ENCODE peak calls at places on chromosomes 5 and 9, in ten cellular contexts. One of them, this sample, is unnamed. For H3K36me3 and H3K9me3, the result is how much of the 10 kb centered on the place peaks cover.

GRCh38 chr5:98454904-98455303 is 318.6 kb upstream of the RGMB start:
- DNase-seq in stomach: no peak
- DNase-seq in IMR-90: peak
- DNase-seq in BE2C: no peak
- DNase-seq in heart right ventricle: no peak
- DNase-seq in cardiac muscle cell: no peak
- DNase-seq in breast epithelium: no peak
- DNase-seq in body of pancreas: no peak
- DNase-seq in vagina: no peak
- DNase-seq in left ventricle myocardium inferior: no peak
- DNase-seq in this sample: no peak

GRCh38 chr5:78496373-78496772 is 136.0 kb downstream of the SCAMP1 start:
- DNase-seq in stomach: peak
- DNase-seq in IMR-90: peak
- DNase-seq in BE2C: no peak
- DNase-seq in heart right ventricle: no peak
- DNase-seq in cardiac muscle cell: no peak
- DNase-seq in breast epithelium: no peak
- DNase-seq in body of pancreas: no peak
- DNase-seq in vagina: no peak
- DNase-seq in left ventricle myocardium inferior: no peak
- DNase-seq in this sample: peak

GRCh38 chr5:156479864-156480263 is 152.9 kb downstream of the SGCD start:
- DNase-seq in stomach: no peak
- DNase-seq in IMR-90: peak
- DNase-seq in BE2C: no peak
- DNase-seq in heart right ventricle: no peak
- DNase-seq in cardiac muscle cell: no peak
- DNase-seq in breast epithelium: no peak
- DNase-seq in body of pancreas: no peak
- DNase-seq in vagina: no peak
- DNase-seq in left ventricle myocardium inferior: no peak
- DNase-seq in this sample: peak

GRCh38 chr9:20111173-20111843 is 322.5 kb upstream of the SLC24A2 start:
- DNase-seq in stomach: no peak
- DNase-seq in IMR-90: no peak
- DNase-seq in BE2C: no peak
- DNase-seq in heart right ventricle: no peak
- DNase-seq in cardiac muscle cell: no peak
- DNase-seq in breast epithelium: no peak
- DNase-seq in body of pancreas: no peak
- DNase-seq in vagina: no peak
- DNase-seq in left ventricle myocardium inferior: no peak
- DNase-seq in this sample: no peak

GRCh38 chr5:79107020-79107796 is 4.4 kb upstream of the BHMT start:
- DNase-seq in stomach: no peak
- DNase-seq in IMR-90: peak
- DNase-seq in BE2C: no peak
- DNase-seq in heart right ventricle: no peak
- DNase-seq in cardiac muscle cell: no peak
- DNase-seq in breast epithelium: no peak
- DNase-seq in body of pancreas: peak
- DNase-seq in vagina: no peak
- DNase-seq in left ventricle myocardium inferior: no peak
- DNase-seq in this sample: no peak

GRCh38 chr5:173498871-173499470 is 117.5 kb downstream of the BOD1 start:
- DNase-seq in stomach: no peak
- DNase-seq in IMR-90: peak
- DNase-seq in BE2C: no peak
- DNase-seq in heart right ventricle: no peak
- DNase-seq in cardiac muscle cell: no peak
- DNase-seq in breast epithelium: no peak
- DNase-seq in body of pancreas: no peak
- DNase-seq in vagina: peak
- DNase-seq in left ventricle myocardium inferior: no peak
- DNase-seq in this sample: no peak

GRCh38 chr5:91434348-91434747 is 51.2 kb upstream of the ARRDC3 start:
- DNase-seq in stomach: no peak
- DNase-seq in IMR-90: no peak
- DNase-seq in BE2C: no peak
- DNase-seq in heart right ventricle: no peak
- DNase-seq in cardiac muscle cell: no peak
- DNase-seq in breast epithelium: no peak
- DNase-seq in body of pancreas: no peak
- DNase-seq in vagina: no peak
- DNase-seq in left ventricle myocardium inferior: no peak
- DNase-seq in this sample: no peak

GRCh38 chr9:109010676-109011655 is 2.3 kb downstream of the CTNNAL1 start:
- DNase-seq in stomach: no peak
- DNase-seq in IMR-90: peak
- DNase-seq in BE2C: no peak
- DNase-seq in heart right ventricle: no peak
- DNase-seq in cardiac muscle cell: no peak
- DNase-seq in breast epithelium: no peak
- DNase-seq in body of pancreas: no peak
- DNase-seq in vagina: no peak
- DNase-seq in left ventricle myocardium inferior: no peak
- DNase-seq in this sample: no peak

GRCh38 chr5:321726-322251 is 275 bp downstream of the AHRR start:
- DNase-seq in stomach: no peak
- DNase-seq in IMR-90: no peak
- DNase-seq in BE2C: no peak
- DNase-seq in heart right ventricle: no peak
- DNase-seq in cardiac muscle cell: no peak
- DNase-seq in breast epithelium: no peak
- DNase-seq in body of pancreas: no peak
- DNase-seq in vagina: no peak
- DNase-seq in left ventricle myocardium inferior: no peak
- DNase-seq in this sample: no peak

GRCh38 chr5:113048931-113049330 is 72.3 kb downstream of the DCP2 start:
- DNase-seq in stomach: no peak
- DNase-seq in IMR-90: no peak
- DNase-seq in BE2C: no peak
- DNase-seq in heart right ventricle: no peak
- DNase-seq in cardiac muscle cell: no peak
- DNase-seq in breast epithelium: no peak
- DNase-seq in body of pancreas: no peak
- DNase-seq in vagina: no peak
- DNase-seq in left ventricle myocardium inferior: no peak
- DNase-seq in this sample: no peak

GRCh38 chr9:134130503-134131375 is 5.1 kb upstream of the WDR5 start:
- DNase-seq in stomach: peak
- DNase-seq in IMR-90: peak
- DNase-seq in BE2C: no peak
- DNase-seq in heart right ventricle: peak
- DNase-seq in cardiac muscle cell: peak
- DNase-seq in breast epithelium: peak
- DNase-seq in body of pancreas: peak
- DNase-seq in vagina: peak
- DNase-seq in left ventricle myocardium inferior: peak
- DNase-seq in this sample: no peak

GRCh38 chr5:72085319-72085718 is 22.0 kb upstream of the MAP1B start:
- DNase-seq in stomach: no peak
- DNase-seq in IMR-90: no peak
- DNase-seq in BE2C: no peak
- DNase-seq in heart right ventricle: no peak
- DNase-seq in cardiac muscle cell: no peak
- DNase-seq in breast epithelium: no peak
- DNase-seq in body of pancreas: no peak
- DNase-seq in vagina: no peak
- DNase-seq in left ventricle myocardium inferior: no peak
- DNase-seq in this sample: no peak

GRCh38 chr5:72076901-72077300 is 30.4 kb upstream of the MAP1B start:
- DNase-seq in stomach: no peak
- DNase-seq in IMR-90: no peak
- DNase-seq in BE2C: no peak
- DNase-seq in heart right ventricle: no peak
- DNase-seq in cardiac muscle cell: no peak
- DNase-seq in breast epithelium: no peak
- DNase-seq in body of pancreas: no peak
- DNase-seq in vagina: no peak
- DNase-seq in left ventricle myocardium inferior: no peak
- DNase-seq in this sample: no peak

GRCh38 chr5:72079288-72079687 is 28.0 kb upstream of the MAP1B start:
- DNase-seq in stomach: no peak
- DNase-seq in IMR-90: no peak
- DNase-seq in BE2C: peak
- DNase-seq in heart right ventricle: peak
- DNase-seq in cardiac muscle cell: peak
- DNase-seq in breast epithelium: no peak
- DNase-seq in body of pancreas: peak
- DNase-seq in vagina: no peak
- DNase-seq in left ventricle myocardium inferior: peak
- DNase-seq in this sample: no peak

GRCh38 chr5:72077390-72077789 is 29.9 kb upstream of the MAP1B start:
- DNase-seq in stomach: no peak
- DNase-seq in IMR-90: no peak
- DNase-seq in BE2C: no peak
- DNase-seq in heart right ventricle: no peak
- DNase-seq in cardiac muscle cell: no peak
- DNase-seq in breast epithelium: no peak
- DNase-seq in body of pancreas: no peak
- DNase-seq in vagina: no peak
- DNase-seq in left ventricle myocardium inferior: no peak
- DNase-seq in this sample: no peak

GRCh38 chr5:72082048-72082447 is 25.2 kb upstream of the MAP1B start:
- DNase-seq in stomach: no peak
- DNase-seq in IMR-90: no peak
- DNase-seq in BE2C: no peak
- DNase-seq in heart right ventricle: no peak
- DNase-seq in cardiac muscle cell: no peak
- DNase-seq in breast epithelium: no peak
- DNase-seq in body of pancreas: no peak
- DNase-seq in vagina: no peak
- DNase-seq in left ventricle myocardium inferior: no peak
- DNase-seq in this sample: no peak
- TF ChIP-seq CTCF in stomach: no peak
- TF ChIP-seq CTCF in IMR-90: no peak
- TF ChIP-seq CTCF in BE2C: peak
- TF ChIP-seq CTCF in heart right ventricle: no peak
- TF ChIP-seq CTCF in cardiac muscle cell: peak
- TF ChIP-seq CTCF in breast epithelium: no peak
- TF ChIP-seq CTCF in body of pancreas: no peak
- TF ChIP-seq CTCF in vagina: no peak
- TF ChIP-seq CTCF in left ventricle myocardium inferior: no peak
- TF ChIP-seq CTCF in this sample: no peak

GRCh38 chr9:34124923-34125322 is 1.6 kb downstream of the DCAF12 start:
- DNase-seq in stomach: no peak
- DNase-seq in IMR-90: no peak
- DNase-seq in BE2C: no peak
- DNase-seq in heart right ventricle: no peak
- DNase-seq in cardiac muscle cell: no peak
- DNase-seq in breast epithelium: no peak
- DNase-seq in body of pancreas: no peak
- DNase-seq in vagina: no peak
- DNase-seq in left ventricle myocardium inferior: no peak
- DNase-seq in this sample: peak
- H3K36me3 ChIP-seq in stomach: under half
- H3K36me3 ChIP-seq in IMR-90: under half
- H3K36me3 ChIP-seq in BE2C: under half
- H3K36me3 ChIP-seq in heart right ventricle: under half
- H3K36me3 ChIP-seq in cardiac muscle cell: under half
- H3K36me3 ChIP-seq in breast epithelium: under half
- H3K36me3 ChIP-seq in body of pancreas: under half
- H3K36me3 ChIP-seq in vagina: under half
- H3K36me3 ChIP-seq in left ventricle myocardium inferior: under half
- H3K36me3 ChIP-seq in this sample: under half

DNA sequence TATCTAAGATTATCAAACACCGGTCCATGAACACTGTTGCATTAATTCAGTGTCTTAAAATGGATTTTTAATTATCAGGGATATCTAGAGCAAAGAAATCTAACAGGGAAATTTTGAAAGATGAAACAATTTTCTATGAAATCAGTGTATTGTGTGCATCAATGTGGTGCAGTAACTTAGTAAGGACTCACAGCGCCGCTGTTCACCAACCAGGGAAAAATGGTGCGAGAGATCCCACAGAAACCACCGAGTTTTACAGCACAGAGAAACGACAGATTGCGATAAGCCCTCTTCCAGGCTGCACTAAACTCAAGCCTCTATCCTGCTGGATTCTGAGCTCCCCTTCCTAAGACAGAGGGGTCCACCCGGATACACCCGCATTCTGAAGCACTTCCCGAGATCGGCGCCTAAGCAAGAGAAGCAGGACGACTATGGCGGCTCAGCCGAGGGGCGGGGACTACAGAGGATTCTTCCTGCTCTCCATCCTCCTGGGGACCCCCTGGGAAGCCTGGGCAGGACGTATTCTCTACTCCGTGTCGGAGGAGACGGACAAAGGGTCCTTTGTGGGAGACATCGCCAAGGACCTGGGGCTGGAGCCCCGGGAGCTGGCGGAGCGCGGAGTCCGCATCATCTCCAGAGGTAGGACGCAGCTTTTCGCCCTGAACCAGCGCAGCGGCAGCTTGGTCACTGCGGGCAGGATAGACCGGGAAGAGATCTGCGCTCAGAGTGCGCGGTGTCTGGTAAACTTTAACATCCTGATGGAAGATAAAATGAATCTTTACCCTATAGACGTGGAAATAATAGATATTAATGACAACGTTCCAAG is at the start of gene PCDHGA7:
- DNase-seq in stomach: no peak
- DNase-seq in IMR-90: peak
- DNase-seq in BE2C: no peak
- DNase-seq in heart right ventricle: no peak
- DNase-seq in cardiac muscle cell: no peak
- DNase-seq in breast epithelium: no peak
- DNase-seq in body of pancreas: no peak
- DNase-seq in vagina: no peak
- DNase-seq in left ventricle myocardium inferior: no peak
- DNase-seq in this sample: no peak
- H3K9me3 ChIP-seq in stomach: half or more
- H3K9me3 ChIP-seq in IMR-90: under half
- H3K9me3 ChIP-seq in BE2C: under half
- H3K9me3 ChIP-seq in heart right ventricle: half or more
- H3K9me3 ChIP-seq in cardiac muscle cell: under half
- H3K9me3 ChIP-seq in breast epithelium: half or more
- H3K9me3 ChIP-seq in body of pancreas: under half
- H3K9me3 ChIP-seq in vagina: half or more
- H3K9me3 ChIP-seq in left ventricle myocardium inferior: half or more
- H3K9me3 ChIP-seq in this sample: under half

DNA sequence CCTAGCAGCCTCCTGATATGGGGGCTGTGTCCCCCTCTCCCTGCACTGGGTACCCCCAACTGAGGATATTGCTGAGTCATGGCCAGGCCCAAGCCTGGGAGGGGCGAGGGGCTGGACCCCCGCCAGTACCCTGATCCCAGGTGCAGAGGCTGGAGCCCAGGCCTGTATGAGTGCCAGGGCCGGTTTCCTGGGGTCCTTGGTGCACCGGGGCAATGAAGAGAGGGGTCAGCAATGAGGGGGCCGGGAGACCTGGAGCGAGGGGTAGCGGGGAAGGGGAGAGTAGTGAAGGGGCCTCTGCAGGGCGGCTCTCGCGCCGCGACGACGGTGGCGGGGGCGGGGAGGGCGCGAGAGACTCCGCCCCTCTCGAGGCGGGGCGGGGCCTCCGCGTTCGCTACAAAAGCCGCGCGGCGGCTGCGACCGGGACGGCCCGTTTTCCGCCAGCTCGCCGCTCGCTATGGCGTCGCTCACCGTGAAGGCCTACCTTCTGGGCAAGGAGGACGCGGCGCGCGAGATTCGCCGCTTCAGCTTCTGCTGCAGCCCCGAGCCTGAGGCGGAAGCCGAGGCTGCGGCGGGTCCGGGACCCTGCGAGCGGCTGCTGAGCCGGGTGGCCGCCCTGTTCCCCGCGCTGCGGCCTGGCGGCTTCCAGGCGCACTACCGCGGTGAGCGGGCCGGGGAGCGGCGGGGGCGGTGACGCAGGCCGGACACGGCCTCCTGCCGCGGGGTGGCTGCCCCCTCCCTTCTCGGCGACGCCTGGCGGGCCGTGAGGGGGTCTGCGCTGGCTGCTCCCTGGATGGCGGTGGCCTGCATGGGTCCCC is at the start of gene SQSTM1:
- DNase-seq in stomach: peak
- DNase-seq in IMR-90: peak
- DNase-seq in BE2C: peak
- DNase-seq in heart right ventricle: peak
- DNase-seq in cardiac muscle cell: peak
- DNase-seq in breast epithelium: peak
- DNase-seq in body of pancreas: peak
- DNase-seq in vagina: no peak
- DNase-seq in left ventricle myocardium inferior: peak
- DNase-seq in this sample: peak
- TF ChIP-seq CTCF in stomach: no peak
- TF ChIP-seq CTCF in IMR-90: no peak
- TF ChIP-seq CTCF in BE2C: no peak
- TF ChIP-seq CTCF in heart right ventricle: no peak
- TF ChIP-seq CTCF in cardiac muscle cell: no peak
- TF ChIP-seq CTCF in breast epithelium: no peak
- TF ChIP-seq CTCF in body of pancreas: no peak
- TF ChIP-seq CTCF in vagina: no peak
- TF ChIP-seq CTCF in left ventricle myocardium inferior: peak
- TF ChIP-seq CTCF in this sample: no peak